ENCODE peak calls at places on chromosome 13, in six cellular contexts. One of them, this sample, is unnamed.

GRCh38 chr13:89748716-89749115 is 1598.8 kb upstream of the MIR17HG start:
- DNase-seq in fibroblast of the aortic adventitia: no peak
- DNase-seq in ascending aorta: no peak
- DNase-seq in lower lobe of right lung: no peak
- DNase-seq in GM10248: no peak
- DNase-seq in DND-41: no peak
- DNase-seq in this sample: no peak

GRCh38 chr13:49622174-49622946 is 5.9 kb upstream of the ARL11 start:
- DNase-seq in ascending aorta: no peak
- DNase-seq in fibroblast of the aortic adventitia: peak
- DNase-seq in GM10248: no peak
- DNase-seq in lower lobe of right lung: no peak
- DNase-seq in DND-41: no peak
- DNase-seq in this sample: no peak

GRCh38 chr13:50408068-50408467 is 392.8 kb downstream of the KCNRG start:
- DNase-seq in lower lobe of right lung: no peak
- DNase-seq in GM10248: no peak
- DNase-seq in ascending aorta: no peak
- DNase-seq in fibroblast of the aortic adventitia: no peak
- DNase-seq in DND-41: no peak
- DNase-seq in this sample: no peak

GRCh38 chr13:106373989-106374572 is 161.4 kb downstream of the EFNB2 start:
- DNase-seq in lower lobe of right lung: no peak
- DNase-seq in GM10248: peak
- DNase-seq in ascending aorta: no peak
- DNase-seq in fibroblast of the aortic adventitia: peak
- DNase-seq in DND-41: peak
- DNase-seq in this sample: no peak

GRCh38 chr13:67091603-67092002 is 138.5 kb downstream of the PCDH9 start:
- DNase-seq in DND-41: no peak
- DNase-seq in lower lobe of right lung: no peak
- DNase-seq in fibroblast of the aortic adventitia: no peak
- DNase-seq in ascending aorta: no peak
- DNase-seq in GM10248: no peak
- DNase-seq in this sample: no peak

GRCh38 chr13:25281193-25281936 is 5.9 kb downstream of the MTMR6 start:
- DNase-seq in GM10248: peak
- DNase-seq in ascending aorta: no peak
- DNase-seq in DND-41: no peak
- DNase-seq in lower lobe of right lung: no peak
- DNase-seq in fibroblast of the aortic adventitia: no peak
- DNase-seq in this sample: no peak

GRCh38 chr13:80022146-80022545 is 318.8 kb downstream of the SPRY2 start:
- DNase-seq in GM10248: no peak
- DNase-seq in lower lobe of right lung: no peak
- DNase-seq in ascending aorta: no peak
- DNase-seq in fibroblast of the aortic adventitia: no peak
- DNase-seq in DND-41: no peak
- DNase-seq in this sample: no peak

GRCh38 chr13:31236211-31236786 is 36.5 kb downstream of the B3GLCT start:
- DNase-seq in ascending aorta: no peak
- DNase-seq in DND-41: peak
- DNase-seq in lower lobe of right lung: no peak
- DNase-seq in GM10248: peak
- DNase-seq in fibroblast of the aortic adventitia: peak
- DNase-seq in this sample: no peak

GRCh38 chr13:107867701-107868661 is 347.4 kb downstream of the LIG4 start:
- DNase-seq in lower lobe of right lung: no peak
- DNase-seq in ascending aorta: no peak
- DNase-seq in DND-41: no peak
- DNase-seq in fibroblast of the aortic adventitia: peak
- DNase-seq in GM10248: no peak
- DNase-seq in this sample: no peak

GRCh38 chr13:20729633-20730585 is 26.4 kb downstream of the IL17D start:
- DNase-seq in ascending aorta: no peak
- DNase-seq in lower lobe of right lung: no peak
- DNase-seq in GM10248: peak
- DNase-seq in DND-41: no peak
- DNase-seq in fibroblast of the aortic adventitia: no peak
- DNase-seq in this sample: no peak

GRCh38 chr13:45678282-45678681 is 23.8 kb upstream of the CBY2 start:
- DNase-seq in fibroblast of the aortic adventitia: no peak
- DNase-seq in lower lobe of right lung: no peak
- DNase-seq in DND-41: no peak
- DNase-seq in ascending aorta: no peak
- DNase-seq in GM10248: no peak
- DNase-seq in this sample: no peak

GRCh38 chr13:45695198-45695730 is 6.9 kb upstream of the CBY2 start:
- DNase-seq in lower lobe of right lung: no peak
- DNase-seq in fibroblast of the aortic adventitia: no peak
- DNase-seq in ascending aorta: no peak
- DNase-seq in GM10248: no peak
- DNase-seq in DND-41: no peak
- DNase-seq in this sample: no peak

GRCh38 chr13:103803349-103803748 is 737.1 kb upstream of the SLC10A2 start:
- DNase-seq in GM10248: no peak
- DNase-seq in ascending aorta: no peak
- DNase-seq in fibroblast of the aortic adventitia: no peak
- DNase-seq in lower lobe of right lung: no peak
- DNase-seq in DND-41: no peak
- DNase-seq in this sample: no peak

DNA sequence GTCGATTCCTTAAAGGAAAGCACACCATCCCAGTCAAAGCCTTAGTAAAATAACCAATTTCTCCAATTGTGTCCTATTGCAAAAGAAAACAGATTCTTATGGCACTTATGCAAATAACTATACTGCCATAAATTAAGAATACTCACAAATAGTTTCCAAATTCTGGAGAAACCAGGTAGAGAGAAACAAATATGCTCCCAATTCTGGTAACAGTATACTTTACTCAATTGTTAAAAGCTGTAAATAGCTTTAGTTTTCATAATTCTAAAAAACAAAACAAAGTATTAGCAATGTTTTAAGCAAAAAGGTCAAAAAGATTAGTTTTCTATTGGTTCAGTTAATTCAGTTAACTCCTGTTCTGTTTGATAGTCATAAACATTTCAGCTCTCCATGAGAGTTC is 18.2 kb upstream of the UBAC2 start:
- DNase-seq in lower lobe of right lung: no peak
- DNase-seq in ascending aorta: no peak
- DNase-seq in DND-41: no peak
- DNase-seq in GM10248: no peak
- DNase-seq in fibroblast of the aortic adventitia: no peak
- DNase-seq in this sample: no peak
- TF ChIP-seq CTCF in lower lobe of right lung: no peak
- TF ChIP-seq CTCF in ascending aorta: no peak
- TF ChIP-seq CTCF in DND-41: no peak
- TF ChIP-seq CTCF in GM10248: no peak
- TF ChIP-seq CTCF in fibroblast of the aortic adventitia: no peak
- TF ChIP-seq CTCF in this sample: no peak

GRCh38 chr13:110616103-110617101 is 1.1 kb downstream of the NAXD start:
- DNase-seq in ascending aorta: peak
- DNase-seq in DND-41: peak
- DNase-seq in fibroblast of the aortic adventitia: peak
- DNase-seq in GM10248: peak
- DNase-seq in lower lobe of right lung: no peak
- DNase-seq in this sample: peak
- TF ChIP-seq CTCF in ascending aorta: no peak
- TF ChIP-seq CTCF in DND-41: peak
- TF ChIP-seq CTCF in fibroblast of the aortic adventitia: peak
- TF ChIP-seq CTCF in GM10248: peak
- TF ChIP-seq CTCF in lower lobe of right lung: no peak
- TF ChIP-seq CTCF in this sample: no peak

GRCh38 chr13:110110783-110111182 is 196.2 kb downstream of the COL4A1 start:
- DNase-seq in DND-41: no peak
- DNase-seq in ascending aorta: no peak
- DNase-seq in lower lobe of right lung: no peak
- DNase-seq in fibroblast of the aortic adventitia: no peak
- DNase-seq in GM10248: no peak
- DNase-seq in this sample: no peak

GRCh38 chr13:110109140-110109783 is 197.7 kb downstream of the COL4A1 start:
- DNase-seq in ascending aorta: no peak
- DNase-seq in GM10248: no peak
- DNase-seq in lower lobe of right lung: no peak
- DNase-seq in fibroblast of the aortic adventitia: no peak
- DNase-seq in DND-41: peak
- DNase-seq in this sample: no peak

GRCh38 chr13:110108348-110109139 is 198.4 kb downstream of the COL4A1 start:
- DNase-seq in fibroblast of the aortic adventitia: peak
- DNase-seq in lower lobe of right lung: peak
- DNase-seq in ascending aorta: peak
- DNase-seq in GM10248: no peak
- DNase-seq in DND-41: peak
- DNase-seq in this sample: no peak

GRCh38 chr13:110107568-110108347 is 199.2 kb downstream of the COL4A1 start:
- DNase-seq in GM10248: no peak
- DNase-seq in fibroblast of the aortic adventitia: no peak
- DNase-seq in DND-41: peak
- DNase-seq in ascending aorta: no peak
- DNase-seq in lower lobe of right lung: no peak
- DNase-seq in this sample: no peak

GRCh38 chr13:110109910-110110309 is 197.0 kb downstream of the COL4A1 start:
- DNase-seq in GM10248: no peak
- DNase-seq in fibroblast of the aortic adventitia: peak
- DNase-seq in ascending aorta: peak
- DNase-seq in DND-41: no peak
- DNase-seq in lower lobe of right lung: no peak
- DNase-seq in this sample: no peak
- TF ChIP-seq CTCF in GM10248: no peak
- TF ChIP-seq CTCF in fibroblast of the aortic adventitia: no peak
- TF ChIP-seq CTCF in ascending aorta: no peak
- TF ChIP-seq CTCF in DND-41: no peak
- TF ChIP-seq CTCF in lower lobe of right lung: no peak
- TF ChIP-seq CTCF in this sample: no peak

DNA sequence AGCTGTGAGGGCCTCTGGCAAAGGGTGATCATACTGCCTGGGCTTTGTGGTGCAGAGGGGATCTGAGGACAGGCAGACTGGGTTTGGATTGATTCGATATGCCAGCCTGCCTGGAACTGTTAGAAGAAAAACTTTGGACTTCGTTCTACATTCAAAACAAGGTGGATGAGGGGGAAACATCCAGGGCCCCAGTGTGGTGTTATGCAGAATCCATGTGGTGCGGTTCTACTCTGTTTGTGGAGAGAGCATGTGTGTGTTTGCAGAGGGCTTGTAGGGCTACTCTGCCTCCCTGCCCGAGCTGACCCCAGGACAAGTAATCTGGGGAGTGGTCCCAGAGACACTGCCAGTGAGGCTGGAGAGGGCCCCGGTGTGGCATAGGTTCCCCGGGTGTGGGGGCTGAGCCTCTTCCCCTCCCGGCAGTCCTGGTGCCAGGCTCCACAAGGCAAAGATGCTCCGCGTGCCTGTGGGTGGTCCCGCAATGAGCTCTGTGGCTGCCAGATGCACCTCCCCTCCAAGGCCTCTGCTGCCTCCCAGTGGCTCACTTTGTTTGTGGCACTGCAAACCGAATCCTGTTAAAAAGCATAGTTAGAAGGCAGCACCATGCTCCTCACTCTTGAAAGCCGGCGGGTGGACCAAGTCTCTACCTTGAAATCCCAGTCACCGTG is 22.3 kb upstream of the TFDP1 start:
- DNase-seq in GM10248: peak
- DNase-seq in ascending aorta: peak
- DNase-seq in DND-41: peak
- DNase-seq in lower lobe of right lung: peak
- DNase-seq in fibroblast of the aortic adventitia: peak
- DNase-seq in this sample: peak
- TF ChIP-seq CTCF in GM10248: peak
- TF ChIP-seq CTCF in ascending aorta: peak
- TF ChIP-seq CTCF in DND-41: peak
- TF ChIP-seq CTCF in lower lobe of right lung: peak
- TF ChIP-seq CTCF in fibroblast of the aortic adventitia: peak
- TF ChIP-seq CTCF in this sample: no peak

GRCh38 chr13:111899714-111900389 is 167.1 kb upstream of the SOX1 start:
- DNase-seq in GM10248: no peak
- DNase-seq in ascending aorta: no peak
- DNase-seq in fibroblast of the aortic adventitia: no peak
- DNase-seq in DND-41: no peak
- DNase-seq in lower lobe of right lung: no peak
- DNase-seq in this sample: no peak
- TF ChIP-seq CTCF in GM10248: no peak
- TF ChIP-seq CTCF in ascending aorta: no peak
- TF ChIP-seq CTCF in fibroblast of the aortic adventitia: no peak
- TF ChIP-seq CTCF in DND-41: no peak
- TF ChIP-seq CTCF in lower lobe of right lung: no peak
- TF ChIP-seq CTCF in this sample: no peak

GRCh38 chr13:71754407-71754974 is 112.5 kb downstream of the DACH1 start:
- DNase-seq in lower lobe of right lung: no peak
- DNase-seq in fibroblast of the aortic adventitia: no peak
- DNase-seq in GM10248: no peak
- DNase-seq in DND-41: no peak
- DNase-seq in ascending aorta: no peak
- DNase-seq in this sample: no peak
- TF ChIP-seq CTCF in lower lobe of right lung: no peak
- TF ChIP-seq CTCF in fibroblast of the aortic adventitia: no peak
- TF ChIP-seq CTCF in GM10248: no peak
- TF ChIP-seq CTCF in DND-41: peak
- TF ChIP-seq CTCF in ascending aorta: no peak
- TF ChIP-seq CTCF in this sample: no peak

DNA sequence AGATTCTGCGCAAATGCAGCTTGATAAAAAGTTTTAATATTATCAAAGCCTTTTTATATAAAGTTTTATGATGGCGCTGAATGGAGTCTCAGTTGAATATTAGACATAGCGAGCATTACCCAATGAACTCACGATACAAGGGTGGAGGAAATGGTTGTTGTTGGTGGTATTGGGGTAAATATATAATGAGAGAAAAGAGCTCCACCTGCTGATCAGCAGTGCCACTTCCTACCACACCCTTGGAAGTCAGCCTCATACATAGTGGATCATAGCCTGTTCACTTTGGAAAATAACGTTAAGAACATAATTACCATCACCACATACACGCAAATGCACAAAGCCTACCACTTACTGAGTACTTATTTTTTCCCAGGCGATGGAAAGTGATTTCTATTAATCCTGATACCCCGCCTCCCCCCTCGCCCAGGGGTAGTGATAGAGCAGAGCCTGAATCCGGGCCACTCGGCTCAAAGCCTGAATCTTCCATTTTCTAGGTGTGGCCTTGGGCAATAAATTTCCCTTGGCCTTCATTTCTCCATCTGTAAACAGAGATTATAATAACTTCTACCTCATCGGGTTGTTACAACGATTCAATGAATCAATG is 358.3 kb downstream of the KLF5 start:
- DNase-seq in fibroblast of the aortic adventitia: no peak
- DNase-seq in ascending aorta: no peak
- DNase-seq in DND-41: no peak
- DNase-seq in lower lobe of right lung: no peak
- DNase-seq in GM10248: peak
- DNase-seq in this sample: no peak
- TF ChIP-seq CTCF in fibroblast of the aortic adventitia: no peak
- TF ChIP-seq CTCF in ascending aorta: no peak
- TF ChIP-seq CTCF in DND-41: peak
- TF ChIP-seq CTCF in lower lobe of right lung: no peak
- TF ChIP-seq CTCF in GM10248: peak
- TF ChIP-seq CTCF in this sample: no peak